ENCODE peak calls at places on chromosomes 2 and 18, in eight cellular contexts. J, D, E, H, R, V, I and M are unnamed samples.
A peak's percentile ranks its signal among the peaks of the same experiment; 100 is the strongest.

GRCh38 chr2:66228128-66228547 is 206.8 kb upstream of the MEIS1 start:
- DNase-seq in J (no peak), D (no peak), E (no peak), H (no peak), R (no peak), V (no peak), I (no peak), M (no peak)

GRCh38 chr2:230932556-230933511 is 7.8 kb upstream of the GPR55 start:
- DNase-seq in J (peak; percentile 68), D (no peak), E (no peak), H (no peak), R (peak; percentile 85), V (no peak), I (no peak), M (no peak)

GRCh38 chr2:238873401-238873801 is 25.5 kb downstream of the TWIST2 start:
- DNase-seq in J (peak; percentile 38), D (no peak), E (no peak), H (no peak), R (no peak), V (no peak), I (no peak), M (no peak)

GRCh38 chr2:210558708-210559107 is 2.3 kb downstream of the CPS1 start:
- DNase-seq in J (no peak), D (no peak), E (no peak), H (no peak), R (no peak), V (no peak), I (no peak), M (no peak)

GRCh38 chr2:229610871-229611270 is 103.5 kb downstream of the DNER start:
- DNase-seq in J (no peak), D (no peak), E (no peak), H (no peak), R (no peak), V (no peak), I (no peak), M (no peak)

GRCh38 chr18:62713651-62714247 is 1.6 kb upstream of the PHLPP1 start:
- DNase-seq in J (peak; percentile 75), D (no peak), E (no peak), H (no peak), R (peak; percentile 35), V (no peak), I (no peak), M (no peak)

GRCh38 chr2:36238126-36238525 is 117.5 kb upstream of the CRIM1 start:
- DNase-seq in J (no peak), D (no peak), E (no peak), H (no peak), R (no peak), V (no peak), I (no peak), M (no peak)

GRCh38 chr2:207225773-207226172 is 60.0 kb upstream of the KLF7 start:
- DNase-seq in J (no peak), D (no peak), E (no peak), H (no peak), R (no peak), V (no peak), I (no peak), M (no peak)

GRCh38 chr2:174774828-174775227 is 10.6 kb upstream of the CHRNA1 start:
- DNase-seq in J (no peak), D (no peak), E (no peak), H (no peak), R (no peak), V (no peak), I (no peak), M (no peak)

GRCh38 chr18:6729247-6730091 is at the start of gene ARHGAP28:
- DNase-seq in J (peak; percentile 87), D (peak; percentile 5), E (peak; percentile 31), H (no peak), R (peak; percentile 98), V (peak; percentile 25), I (peak; percentile 77), M (peak; percentile 68)

GRCh38 chr2:233240897-233241296 is 10.6 kb upstream of the ATG16L1 start:
- DNase-seq in J (no peak), D (no peak), E (peak; percentile 27), H (no peak), R (no peak), V (no peak), I (no peak), M (no peak)

GRCh38 chr18:43665239-43665788 is 388.0 kb upstream of the SYT4 start:
- DNase-seq in J (no peak), D (no peak), E (no peak), H (no peak), R (no peak), V (no peak), I (no peak), M (peak; percentile 1)

GRCh38 chr2:110770308-110770695 is 37.9 kb downstream of the ACOXL start:
- DNase-seq in J (no peak), D (no peak), E (no peak), H (no peak), R (no peak), V (no peak), I (no peak), M (no peak)

GRCh38 chr2:3626118-3626816 is 31.4 kb downstream of the COLEC11 start:
- DNase-seq in J (peak; percentile 62), D (no peak), E (no peak), H (no peak), R (peak; percentile 39), V (no peak), I (no peak), M (no peak)

GRCh38 chr18:1094408-1094807 is 189.7 kb downstream of the ADCYAP1 start:
- DNase-seq in J (no peak), D (no peak), E (no peak), H (no peak), R (no peak), V (no peak), I (no peak), M (peak; percentile 61)

GRCh38 chr2:83143946-83144345 is 1315.1 kb downstream of the SUCLG1 start:
- DNase-seq in J (no peak), D (no peak), E (no peak), H (no peak), R (no peak), V (no peak), I (no peak), M (no peak)

GRCh38 chr18:47120428-47120827 is 29.9 kb downstream of the HDHD2 start:
- DNase-seq in J (no peak), D (no peak), E (no peak), H (no peak), R (no peak), V (no peak), I (no peak), M (no peak)

GRCh38 chr2:53216805-53217204 is 550.8 kb upstream of the CHAC2 start:
- DNase-seq in J (no peak), D (no peak), E (no peak), H (no peak), R (no peak), V (no peak), I (no peak), M (no peak)

GRCh38 chr2:73890301-73891092 is 2.3 kb upstream of the ACTG2 start:
- DNase-seq in J (no peak), D (no peak), E (no peak), H (no peak), R (no peak), V (no peak), I (no peak), M (peak; percentile 35)

GRCh38 chr18:11661430-11661829 is 27.6 kb upstream of the GNAL start:
- DNase-seq in J (no peak), D (no peak), E (no peak), H (no peak), R (no peak), V (no peak), I (no peak), M (no peak)

GRCh38 chr2:83103602-83104001 is 1355.5 kb downstream of the SUCLG1 start:
- DNase-seq in J (no peak), D (no peak), E (no peak), H (no peak), R (no peak), V (no peak), I (no peak), M (no peak)

GRCh38 chr2:233331536-233331935 is 22.8 kb upstream of the DGKD start:
- DNase-seq in J (peak; percentile 94), D (no peak), E (peak; percentile 48), H (no peak), R (no peak), V (peak; percentile 48), I (peak; percentile 45), M (no peak)

GRCh38 chr2:169363027-169363569 is 764 bp upstream of the LRP2 start:
- DNase-seq in J (no peak), D (no peak), E (no peak), H (no peak), R (no peak), V (no peak), I (no peak), M (no peak)

GRCh38 chr2:223076573-223076972 is 24.6 kb downstream of the KCNE4 start:
- DNase-seq in J (no peak), D (no peak), E (no peak), H (no peak), R (no peak), V (no peak), I (no peak), M (no peak)

GRCh38 chr2:37585982-37586621 is 85.3 kb downstream of the CDC42EP3 start:
- DNase-seq in J (no peak), D (no peak), E (no peak), H (peak; percentile 78), R (no peak), V (no peak), I (no peak), M (no peak)

GRCh38 chr18:11548940-11549551 is 60.4 kb upstream of the SLC35G4 start:
- DNase-seq in J (no peak), D (no peak), E (no peak), H (no peak), R (no peak), V (no peak), I (no peak), M (no peak)

GRCh38 chr2:52632543-52632942 is 1135.1 kb upstream of the CHAC2 start:
- DNase-seq in J (no peak), D (no peak), E (no peak), H (no peak), R (no peak), V (no peak), I (no peak), M (no peak)

GRCh38 chr2:157258520-157259326 is 1.2 kb downstream of the GALNT5 start:
- DNase-seq in J (no peak), D (no peak), E (no peak), H (no peak), R (no peak), V (no peak), I (no peak), M (no peak)
- TF ChIP-seq POLR2A in J (no peak), D (no peak), E (no peak), H (no peak), R (no peak), V (no peak), I (no peak), M (no peak)

GRCh38 chr2:20231632-20232031 is 6.7 kb upstream of the SDC1 start:
- DNase-seq in J (no peak), D (peak; percentile 65), E (no peak), H (peak; percentile 90), R (no peak), V (no peak), I (peak; percentile 60), M (peak; percentile 94)
- TF ChIP-seq POLR2A in J (no peak), D (no peak), E (no peak), H (peak; percentile 29), R (no peak), V (no peak), I (no peak), M (no peak)

GRCh38 chr2:677056-677949 is at the start of gene TMEM18:
- DNase-seq in J (peak; percentile 100), D (peak; percentile 92), E (peak; percentile 78), H (peak; percentile 99), R (no peak), V (peak; percentile 72), I (peak; percentile 99), M (peak; percentile 86)
- TF ChIP-seq POLR2A in J (peak; percentile 23), D (peak; percentile 81), E (peak; percentile 96), H (peak; percentile 95), R (peak; percentile 95), V (peak; percentile 98), I (peak; percentile 94), M (peak; percentile 76)

GRCh38 chr18:35376742-35377695 is at the start of gene ZNF396:
- DNase-seq in J (peak; percentile 95), D (peak; percentile 69), E (peak; percentile 58), H (peak; percentile 23), R (peak; percentile 84), V (peak; percentile 73), I (peak; percentile 87), M (no peak)
- TF ChIP-seq POLR2A in J (no peak), D (peak; percentile 8), E (no peak), H (no peak), R (no peak), V (no peak), I (peak; percentile 10), M (no peak)